ENCODE peak calls at places on chromosomes 16 and 17, in eight cellular contexts. J, W, V, M, D, P, Z and A are unnamed samples.

GRCh38 chr16:3026609-3027487 is 3.0 kb downstream of the THOC6 start:
- DNase-seq in Z (no peak), V (no peak), J (no peak), W (no peak), M (no peak), P (no peak), D (no peak), A (no peak)

GRCh38 chr17:67246648-67247415 is 1.8 kb upstream of the HELZ start:
- DNase-seq in W (no peak), M (peak), P (no peak), D (no peak), Z (no peak), V (no peak), J (peak), A (peak)

GRCh38 chr16:49400611-49401010 is 27.0 kb downstream of the C16orf78 start:
- DNase-seq in V (no peak), J (no peak), M (no peak), D (no peak), Z (no peak), W (no peak), P (no peak), A (no peak)

GRCh38 chr17:42518046-42518754 is 17.8 kb upstream of the NAGLU start:
- DNase-seq in D (no peak), W (no peak), M (peak), Z (peak), P (peak), J (no peak), V (no peak), A (no peak)

GRCh38 chr17:7184091-7184488 is 4.9 kb upstream of the ASGR1 start:
- DNase-seq in D (no peak), V (no peak), W (no peak), M (no peak), Z (peak), P (no peak), J (no peak), A (no peak)

GRCh38 chr17:59751955-59752413 is 44.5 kb downstream of the VMP1 start:
- DNase-seq in W (no peak), M (no peak), J (peak), D (no peak), Z (no peak), P (no peak), V (no peak), A (no peak)

GRCh38 chr17:49753959-49754391 is 10.0 kb downstream of the FAM117A start:
- DNase-seq in M (no peak), W (no peak), J (no peak), Z (no peak), V (no peak), D (no peak), P (peak), A (no peak)

GRCh38 chr16:89048087-89048729 is 45.4 kb upstream of the ACSF3 start:
- DNase-seq in P (peak), W (no peak), D (no peak), V (no peak), J (no peak), Z (no peak), M (no peak), A (no peak)

GRCh38 chr16:8600144-8600856 is 10.0 kb upstream of the TMEM114 start:
- DNase-seq in P (no peak), Z (no peak), W (no peak), D (no peak), V (no peak), J (no peak), M (no peak), A (no peak)

GRCh38 chr17:82740906-82741759 is 5.7 kb downstream of the FN3K start:
- DNase-seq in V (no peak), P (no peak), J (no peak), W (no peak), Z (no peak), D (no peak), M (no peak), A (no peak)

GRCh38 chr17:34354637-34355036 is 1.6 kb upstream of the CCL13 start:
- DNase-seq in Z (no peak), P (no peak), M (peak), J (no peak), W (no peak), D (no peak), V (no peak), A (no peak)

GRCh38 chr16:57265850-57266530 is 18.5 kb downstream of the PLLP start:
- DNase-seq in P (peak), M (no peak), J (no peak), V (no peak), D (no peak), Z (no peak), W (no peak), A (no peak)

GRCh38 chr17:80678621-80679020 is 134.0 kb downstream of the RPTOR start:
- DNase-seq in W (no peak), Z (no peak), D (peak), M (peak), V (no peak), J (peak), P (no peak), A (no peak)

GRCh38 chr16:19980866-19981265 is 92.8 kb downstream of the GPR139 start:
- DNase-seq in J (no peak), M (peak), Z (no peak), V (no peak), D (no peak), W (no peak), P (no peak), A (no peak)

GRCh38 chr17:9006175-9006767 is 15.0 kb upstream of the NTN1 start:
- DNase-seq in V (no peak), J (no peak), M (no peak), P (no peak), D (no peak), W (no peak), Z (no peak), A (no peak)

GRCh38 chr16:81480856-81481821 is 36.5 kb downstream of the CMIP start:
- DNase-seq in Z (peak), W (no peak), D (no peak), V (peak), M (peak), P (no peak), J (no peak), A (no peak)